ENCODE peak calls at places on chromosome 21, in five cellular contexts. One of them, this sample, is unnamed. For H3K9me3, the result is how much of the 10 kb centered on the place peaks cover.

GRCh38 chr21:42599962-42600361 is 53.5 kb upstream of the PDE9A start:
- DNase-seq in A549: no peak
- DNase-seq in ovary: no peak
- DNase-seq in HepG2: no peak
- DNase-seq in transverse colon: no peak
- DNase-seq in this sample: no peak

GRCh38 chr21:40186036-40186435 is 318.8 kb downstream of the PCP4 start:
- DNase-seq in A549: no peak
- DNase-seq in ovary: no peak
- DNase-seq in HepG2: no peak
- DNase-seq in transverse colon: no peak
- DNase-seq in this sample: no peak

GRCh38 chr21:27057997-27058396 is 91.1 kb upstream of the ADAMTS5 start:
- DNase-seq in A549: no peak
- DNase-seq in ovary: no peak
- DNase-seq in HepG2: no peak
- DNase-seq in transverse colon: no peak
- DNase-seq in this sample: no peak

GRCh38 chr21:34022557-34023335 is 50.6 kb upstream of the MRPS6 start:
- DNase-seq in A549: no peak
- DNase-seq in ovary: no peak
- DNase-seq in HepG2: no peak
- DNase-seq in transverse colon: no peak
- DNase-seq in this sample: peak

GRCh38 chr21:30434033-30434631 is 4.1 kb downstream of the KRTAP13-4 start:
- DNase-seq in A549: peak
- DNase-seq in ovary: no peak
- DNase-seq in HepG2: no peak
- DNase-seq in transverse colon: peak
- DNase-seq in this sample: no peak

GRCh38 chr21:41169701-41170100 is 1.7 kb downstream of the BACE2 start:
- DNase-seq in A549: no peak
- DNase-seq in ovary: no peak
- DNase-seq in HepG2: no peak
- DNase-seq in transverse colon: no peak
- DNase-seq in this sample: no peak

GRCh38 chr21:34077888-34078287 is 4.5 kb downstream of the MRPS6 start:
- DNase-seq in A549: no peak
- DNase-seq in ovary: no peak
- DNase-seq in HepG2: no peak
- DNase-seq in transverse colon: no peak
- DNase-seq in this sample: no peak

GRCh38 chr21:32096411-32096810 is 182.4 kb downstream of the MIS18A start:
- DNase-seq in A549: peak
- DNase-seq in ovary: no peak
- DNase-seq in HepG2: peak
- DNase-seq in transverse colon: no peak
- DNase-seq in this sample: no peak

GRCh38 chr21:41581592-41582228 is 73.8 kb upstream of the TMPRSS2 start:
- DNase-seq in A549: no peak
- DNase-seq in ovary: no peak
- DNase-seq in HepG2: no peak
- DNase-seq in transverse colon: peak
- DNase-seq in this sample: no peak

GRCh38 chr21:33332143-33332542 is 7.4 kb downstream of the IFNAR1 start:
- DNase-seq in A549: no peak
- DNase-seq in ovary: no peak
- DNase-seq in HepG2: no peak
- DNase-seq in transverse colon: no peak
- DNase-seq in this sample: no peak

GRCh38 chr21:25171438-25171837 is 435.8 kb downstream of the MRPL39 start:
- DNase-seq in A549: no peak
- DNase-seq in ovary: no peak
- DNase-seq in HepG2: no peak
- DNase-seq in transverse colon: no peak
- DNase-seq in this sample: no peak

GRCh38 chr21:23534833-23535232 is 2072.4 kb downstream of the MRPL39 start:
- DNase-seq in A549: no peak
- DNase-seq in ovary: no peak
- DNase-seq in HepG2: no peak
- DNase-seq in transverse colon: no peak
- DNase-seq in this sample: no peak

GRCh38 chr21:35204850-35205564 is 155.9 kb upstream of the RUNX1 start:
- DNase-seq in A549: no peak
- DNase-seq in ovary: peak
- DNase-seq in HepG2: no peak
- DNase-seq in transverse colon: peak
- DNase-seq in this sample: peak

GRCh38 chr21:30979054-30979453 is 59.2 kb downstream of the KRTAP19-8 start:
- DNase-seq in A549: no peak
- DNase-seq in ovary: no peak
- DNase-seq in HepG2: no peak
- DNase-seq in transverse colon: no peak
- DNase-seq in this sample: no peak

GRCh38 chr21:31875424-31876097 is 2.7 kb downstream of the HUNK start:
- DNase-seq in A549: no peak
- DNase-seq in ovary: no peak
- DNase-seq in HepG2: no peak
- DNase-seq in transverse colon: no peak
- DNase-seq in this sample: no peak

GRCh38 chr21:34345091-34345871 is 18.5 kb upstream of the KCNE2 start:
- DNase-seq in A549: no peak
- DNase-seq in ovary: no peak
- DNase-seq in HepG2: no peak
- DNase-seq in transverse colon: no peak
- DNase-seq in this sample: no peak

GRCh38 chr21:21230672-21231071 is 232.5 kb downstream of the NCAM2 start:
- DNase-seq in A549: no peak
- DNase-seq in ovary: no peak
- DNase-seq in HepG2: no peak
- DNase-seq in transverse colon: no peak
- DNase-seq in this sample: no peak

GRCh38 chr21:34930971-34931370 is 118.1 kb downstream of the RUNX1 start:
- DNase-seq in A549: no peak
- DNase-seq in ovary: no peak
- DNase-seq in HepG2: no peak
- DNase-seq in transverse colon: no peak
- DNase-seq in this sample: no peak

GRCh38 chr21:35113064-35113463 is 64.0 kb upstream of the RUNX1 start:
- DNase-seq in A549: no peak
- DNase-seq in ovary: no peak
- DNase-seq in HepG2: no peak
- DNase-seq in transverse colon: no peak
- DNase-seq in this sample: no peak

GRCh38 chr21:9741343-9741742 is 780.0 kb upstream of the TPTE start:
- DNase-seq in A549: no peak
- DNase-seq in ovary: no peak
- DNase-seq in HepG2: no peak
- DNase-seq in transverse colon: no peak
- DNase-seq in this sample: no peak
- H3K9me3 ChIP-seq in A549: under half
- H3K9me3 ChIP-seq in ovary: under half
- H3K9me3 ChIP-seq in HepG2: half or more
- H3K9me3 ChIP-seq in transverse colon: under half
- H3K9me3 ChIP-seq in this sample: under half

GRCh38 chr21:45358711-45359310 is 46.2 kb upstream of the COL18A1 start:
- DNase-seq in A549: no peak
- DNase-seq in ovary: no peak
- DNase-seq in HepG2: no peak
- DNase-seq in transverse colon: no peak
- DNase-seq in this sample: no peak

GRCh38 chr21:45359451-45360217 is 45.3 kb upstream of the COL18A1 start:
- DNase-seq in A549: no peak
- DNase-seq in ovary: no peak
- DNase-seq in HepG2: no peak
- DNase-seq in transverse colon: no peak
- DNase-seq in this sample: no peak

GRCh38 chr21:45362748-45363145 is 42.2 kb upstream of the COL18A1 start:
- DNase-seq in A549: no peak
- DNase-seq in ovary: no peak
- DNase-seq in HepG2: no peak
- DNase-seq in transverse colon: no peak
- DNase-seq in this sample: no peak

GRCh38 chr21:45362077-45362747 is 42.8 kb upstream of the COL18A1 start:
- DNase-seq in A549: no peak
- DNase-seq in ovary: no peak
- DNase-seq in HepG2: no peak
- DNase-seq in transverse colon: no peak
- DNase-seq in this sample: no peak

GRCh38 chr21:45361033-45361997 is 43.6 kb upstream of the COL18A1 start:
- DNase-seq in A549: no peak
- DNase-seq in ovary: no peak
- DNase-seq in HepG2: no peak
- DNase-seq in transverse colon: no peak
- DNase-seq in this sample: no peak
- TF ChIP-seq EP300 in A549: no peak
- TF ChIP-seq EP300 in ovary: no peak
- TF ChIP-seq EP300 in HepG2: no peak
- TF ChIP-seq EP300 in transverse colon: no peak
- TF ChIP-seq EP300 in this sample: no peak

GRCh38 chr21:36747815-36748381 is 49.0 kb downstream of the SIM2 start:
- DNase-seq in A549: no peak
- DNase-seq in ovary: no peak
- DNase-seq in HepG2: peak
- DNase-seq in transverse colon: peak
- DNase-seq in this sample: no peak

GRCh38 chr21:36744560-36745231 is 45.8 kb downstream of the SIM2 start:
- DNase-seq in A549: no peak
- DNase-seq in ovary: no peak
- DNase-seq in HepG2: no peak
- DNase-seq in transverse colon: no peak
- DNase-seq in this sample: no peak

GRCh38 chr21:36749935-36750578 is 51.1 kb downstream of the SIM2 start:
- DNase-seq in A549: peak
- DNase-seq in ovary: no peak
- DNase-seq in HepG2: no peak
- DNase-seq in transverse colon: no peak
- DNase-seq in this sample: no peak

GRCh38 chr21:36745459-36745858 is 46.5 kb downstream of the SIM2 start:
- DNase-seq in A549: no peak
- DNase-seq in ovary: no peak
- DNase-seq in HepG2: no peak
- DNase-seq in transverse colon: no peak
- DNase-seq in this sample: no peak

GRCh38 chr21:36747114-36747814 is 48.3 kb downstream of the SIM2 start:
- DNase-seq in A549: no peak
- DNase-seq in ovary: no peak
- DNase-seq in HepG2: no peak
- DNase-seq in transverse colon: no peak
- DNase-seq in this sample: no peak
- H3K4me3 ChIP-seq in A549: no peak
- H3K4me3 ChIP-seq in ovary: no peak
- H3K4me3 ChIP-seq in HepG2: peak
- H3K4me3 ChIP-seq in transverse colon: peak
- H3K4me3 ChIP-seq in this sample: peak

GRCh38 chr21:37294674-37295073 is 27.5 kb upstream of the VPS26C start:
- DNase-seq in A549: no peak
- DNase-seq in ovary: no peak
- DNase-seq in HepG2: no peak
- DNase-seq in transverse colon: no peak
- DNase-seq in this sample: no peak

GRCh38 chr21:37292041-37292440 is 24.9 kb upstream of the VPS26C start:
- DNase-seq in A549: no peak
- DNase-seq in ovary: no peak
- DNase-seq in HepG2: no peak
- DNase-seq in transverse colon: no peak
- DNase-seq in this sample: no peak

GRCh38 chr21:37300114-37300746 is 33.1 kb upstream of the VPS26C start:
- DNase-seq in A549: no peak
- DNase-seq in ovary: no peak
- DNase-seq in HepG2: no peak
- DNase-seq in transverse colon: no peak
- DNase-seq in this sample: no peak

GRCh38 chr21:37292946-37293345 is 25.8 kb upstream of the VPS26C start:
- DNase-seq in A549: no peak
- DNase-seq in ovary: no peak
- DNase-seq in HepG2: no peak
- DNase-seq in transverse colon: no peak
- DNase-seq in this sample: no peak

GRCh38 chr21:37297364-37297763 is 30.2 kb upstream of the VPS26C start:
- DNase-seq in A549: no peak
- DNase-seq in ovary: no peak
- DNase-seq in HepG2: no peak
- DNase-seq in transverse colon: no peak
- DNase-seq in this sample: no peak
- H3K9me3 ChIP-seq in A549: under half
- H3K9me3 ChIP-seq in ovary: under half
- H3K9me3 ChIP-seq in HepG2: under half
- H3K9me3 ChIP-seq in transverse colon: under half
- H3K9me3 ChIP-seq in this sample: under half

GRCh38 chr21:29007801-29008200 is 11.3 kb downstream of the RWDD2B start:
- DNase-seq in A549: no peak
- DNase-seq in ovary: no peak
- DNase-seq in HepG2: no peak
- DNase-seq in transverse colon: no peak
- DNase-seq in this sample: no peak

GRCh38 chr21:29005696-29006095 is 13.0 kb upstream of the LTN1 start:
- DNase-seq in A549: no peak
- DNase-seq in ovary: no peak
- DNase-seq in HepG2: no peak
- DNase-seq in transverse colon: no peak
- DNase-seq in this sample: no peak

GRCh38 chr21:29008373-29008772 is 10.8 kb downstream of the RWDD2B start:
- DNase-seq in A549: no peak
- DNase-seq in ovary: no peak
- DNase-seq in HepG2: no peak
- DNase-seq in transverse colon: no peak
- DNase-seq in this sample: no peak

GRCh38 chr21:29002442-29003144 is 9.9 kb upstream of the LTN1 start:
- DNase-seq in A549: peak
- DNase-seq in ovary: peak
- DNase-seq in HepG2: peak
- DNase-seq in transverse colon: peak
- DNase-seq in this sample: peak

DNA sequence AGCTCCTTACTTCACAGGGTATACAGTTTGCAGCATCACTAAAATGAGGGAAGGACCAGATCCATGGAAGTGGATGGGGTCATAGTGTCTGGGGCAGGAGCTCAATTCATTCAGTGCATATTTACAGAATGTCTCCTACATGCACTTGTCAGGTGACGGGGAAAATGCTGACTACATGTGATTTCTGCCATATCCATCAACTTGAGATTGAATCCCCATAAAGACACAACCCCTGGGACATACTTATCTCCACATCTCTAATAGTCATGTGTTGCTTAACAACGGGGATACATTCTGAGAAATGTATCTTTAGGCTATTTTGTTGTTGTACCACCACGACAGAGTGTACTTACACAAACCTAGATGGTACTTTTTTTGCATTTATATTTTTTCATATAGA is 12.0 kb downstream of the RWDD2B start:
- DNase-seq in A549: no peak
- DNase-seq in ovary: no peak
- DNase-seq in HepG2: no peak
- DNase-seq in transverse colon: no peak
- DNase-seq in this sample: no peak
- TF ChIP-seq EP300 in A549: no peak
- TF ChIP-seq EP300 in ovary: no peak
- TF ChIP-seq EP300 in HepG2: no peak
- TF ChIP-seq EP300 in transverse colon: no peak
- TF ChIP-seq EP300 in this sample: no peak

This sample was measured in sigmoid colon.